ENCODE peak calls at places on chromosomes 16 and 17, in five cellular contexts. A is GOT3, J is DND-41, P is T-helper 9 cell, D is body of pancreas. Z is an unnamed sample.

GRCh38 chr16:86800914-86801313 is 222.6 kb downstream of the FOXL1 start:
- DNase-seq in D (no peak), A (no peak), P (no peak), J (no peak), Z (no peak)

GRCh38 chr17:70520447-70520846 is 351.1 kb downstream of the KCNJ2 start:
- DNase-seq in J (no peak), D (no peak), A (no peak), P (no peak), Z (no peak)

GRCh38 chr16:55257971-55258613 is 65.9 kb upstream of the IRX6 start:
- DNase-seq in J (peak; percentile 64), A (no peak), P (peak; percentile 14), D (peak; percentile 63), Z (no peak)

GRCh38 chr16:19400709-19401108 is 17.0 kb upstream of the TMC5 start:
- DNase-seq in J (no peak), D (peak; percentile 14), A (no peak), P (no peak), Z (no peak)

GRCh38 chr17:4185656-4186055 is 42.7 kb downstream of the CYB5D2 start:
- DNase-seq in J (no peak), A (no peak), P (no peak), D (no peak), Z (no peak)

GRCh38 chr17:57895382-57896060 is 45.7 kb upstream of the MRPS23 start:
- DNase-seq in D (peak; percentile 86), A (no peak), P (no peak), J (no peak), Z (no peak)

GRCh38 chr16:23245268-23245667 is 56.8 kb upstream of the SCNN1B start:
- DNase-seq in D (no peak), A (no peak), J (no peak), P (no peak), Z (no peak)

GRCh38 chr17:74599531-74599939 is 7.5 kb upstream of the CD300LD start:
- DNase-seq in P (no peak), A (no peak), D (peak; percentile 46), J (no peak), Z (no peak)

GRCh38 chr17:74431568-74432483 is at the start of gene GPRC5C:
- DNase-seq in J (no peak), P (no peak), D (peak; percentile 96), A (no peak), Z (no peak)

GRCh38 chr17:8118769-8119574 is 658 bp upstream of the ALOXE3 start:
- DNase-seq in D (peak; percentile 91), J (peak; percentile 87), P (peak; percentile 76), A (peak; percentile 58), Z (peak; percentile 87)

GRCh38 chr16:80611171-80611929 is 70.6 kb downstream of the DYNLRB2 start:
- DNase-seq in A (no peak), D (no peak), P (no peak), J (no peak), Z (no peak)

GRCh38 chr16:75238853-75239371 is 12.5 kb downstream of the BCAR1 start:
- DNase-seq in D (no peak), P (no peak), J (no peak), A (no peak), Z (peak; percentile 62)

GRCh38 chr16:89330177-89330856 is 112.8 kb downstream of the ZNF778 start:
- DNase-seq in P (peak; percentile 39), J (peak; percentile 40), D (peak; percentile 76), A (no peak), Z (no peak)

GRCh38 chr17:80264048-80264792 is 3.6 kb downstream of the RNF213 start:
- DNase-seq in D (no peak), J (peak; percentile 88), A (no peak), P (no peak), Z (no peak)

GRCh38 chr16:77610496-77610895 is 111.8 kb upstream of the NUDT7 start:
- DNase-seq in J (no peak), D (no peak), A (no peak), P (no peak), Z (no peak)

GRCh38 chr17:18267366-18267765 is 6.9 kb downstream of the MIEF2 start:
- DNase-seq in J (no peak), P (no peak), A (no peak), D (no peak), Z (no peak)